ENCODE peak calls at places on chromosomes 5 and 9, in six cellular contexts. F is cardiac muscle cell; D is HuH-7; R is effector CD4-positive, alpha-beta T cell; K is left ventricle myocardium superior; X is stomach. M is an unnamed sample.

GRCh38 chr5:122332589-122333555 is 20.8 kb downstream of the SNCAIP start:
- DNase-seq in F (no peak), D (no peak), X (no peak), K (no peak), R (no peak), M (no peak)

GRCh38 chr5:42640835-42641234 is 115.8 kb upstream of the CCDC152 start:
- DNase-seq in D (no peak), F (no peak), X (no peak), R (no peak), K (no peak), M (no peak)

GRCh38 chr5:67268233-67269011 is 71.8 kb upstream of the CD180 start:
- DNase-seq in X (peak; percentile 69), K (peak; percentile 77), R (no peak), F (peak; percentile 98), D (peak; percentile 37), M (peak; percentile 81)

GRCh38 chr5:72178910-72179815 is 71.9 kb downstream of the MAP1B start:
- DNase-seq in R (no peak), F (peak; percentile 94), K (peak; percentile 65), X (no peak), D (no peak), M (peak; percentile 87)

GRCh38 chr5:16160706-16161105 is 18.9 kb downstream of the MARCHF11 start:
- DNase-seq in R (no peak), D (peak; percentile 23), X (no peak), K (no peak), F (peak; percentile 78), M (no peak)

GRCh38 chr9:115262952-115263351 is 145.0 kb upstream of the TNC start:
- DNase-seq in X (no peak), K (no peak), F (no peak), R (no peak), D (no peak), M (no peak)

GRCh38 chr5:120207139-120207538 is 257.0 kb upstream of the PRR16 start:
- DNase-seq in K (no peak), X (no peak), F (peak; percentile 32), D (no peak), R (no peak), M (no peak)

GRCh38 chr5:32428426-32428825 is 16.1 kb downstream of the ZFR start:
- DNase-seq in F (no peak), D (no peak), K (no peak), R (no peak), X (no peak), M (no peak)

GRCh38 chr5:2658421-2658820 is 93.1 kb downstream of the IRX2 start:
- DNase-seq in D (no peak), X (no peak), F (no peak), K (no peak), R (no peak), M (no peak)

GRCh38 chr9:134548618-134549017 is 93.0 kb upstream of the COL5A1 start:
- DNase-seq in X (no peak), D (no peak), R (no peak), F (no peak), K (no peak), M (no peak)

GRCh38 chr9:123642291-123643278 is 286.6 kb downstream of the CRB2 start:
- DNase-seq in X (peak; percentile 74), K (peak; percentile 49), D (no peak), R (no peak), F (peak; percentile 64), M (peak; percentile 74)

GRCh38 chr5:159402871-159403270 is 72.6 kb upstream of the IL12B start:
- DNase-seq in D (no peak), F (no peak), K (no peak), X (no peak), R (no peak), M (no peak)

GRCh38 chr9:87324613-87325194 is 173.0 kb upstream of the DAPK1 start:
- DNase-seq in R (no peak), X (no peak), K (no peak), F (peak; percentile 85), D (peak; percentile 27), M (no peak)

GRCh38 chr9:16074962-16075361 is 522.1 kb downstream of the CCDC171 start:
- DNase-seq in D (no peak), F (peak; percentile 87), X (no peak), R (no peak), K (no peak), M (no peak)

GRCh38 chr9:93319301-93319991 is 132.0 kb upstream of the FAM120A start:
- DNase-seq in X (no peak), R (no peak), F (no peak), K (no peak), D (no peak), M (no peak)

GRCh38 chr9:120579139-120579749 is 723 bp downstream of the CDK5RAP2 start:
- DNase-seq in F (no peak), R (no peak), X (no peak), D (peak; percentile 28), K (no peak), M (no peak)

M was measured in right cardiac atrium.